ENCODE peak calls at places on chromosomes 5 and 9, in four cellular contexts. U, Q, N and P are unnamed samples.

GRCh38 chr9:97445119-97445701 is 33.3 kb downstream of the TDRD7 start:
- DNase-seq in N (no peak), Q (no peak), U (no peak), P (no peak)

GRCh38 chr5:79133121-79133656 is 21.6 kb downstream of the BHMT start:
- DNase-seq in U (peak), N (no peak), Q (no peak), P (peak)

GRCh38 chr5:179313849-179314521 is 31.3 kb downstream of the ADAMTS2 start:
- DNase-seq in U (no peak), N (no peak), Q (no peak), P (no peak)

GRCh38 chr5:155434681-155435080 is 421.1 kb downstream of the KIF4B start:
- DNase-seq in N (no peak), U (peak), Q (no peak), P (no peak)

GRCh38 chr5:76709762-76710161 is 6.2 kb upstream of the F2R start:
- DNase-seq in U (no peak), N (no peak), Q (no peak), P (no peak)

GRCh38 chr9:73437758-73438157 is 286.1 kb downstream of the ANXA1 start:
- DNase-seq in N (no peak), Q (no peak), U (peak), P (no peak)

GRCh38 chr5:155290937-155291336 is 277.4 kb downstream of the KIF4B start:
- DNase-seq in N (no peak), Q (no peak), U (no peak), P (no peak)

GRCh38 chr5:35407697-35408096 is 177.4 kb upstream of the PRLR start:
- DNase-seq in N (no peak), U (no peak), Q (no peak), P (no peak)

GRCh38 chr9:136316271-136316751 is 11.0 kb upstream of the GPSM1 start:
- DNase-seq in U (no peak), N (no peak), Q (no peak), P (no peak)

GRCh38 chr9:16138961-16139441 is 586.2 kb downstream of the CCDC171 start:
- DNase-seq in N (no peak), U (no peak), Q (no peak), P (no peak)

GRCh38 chr5:173727839-173728778 is 111.7 kb upstream of the BOD1 start:
- DNase-seq in N (no peak), U (no peak), Q (no peak), P (no peak)

GRCh38 chr5:142399899-142400298 is 75.1 kb upstream of the SPRY4 start:
- DNase-seq in N (no peak), U (no peak), Q (no peak), P (no peak)

GRCh38 chr9:13971415-13971814 is 342.5 kb downstream of the NFIB start:
- DNase-seq in Q (no peak), N (no peak), U (no peak), P (no peak)

GRCh38 chr9:27184556-27185351 is 75.7 kb downstream of the TEK start:
- DNase-seq in N (no peak), Q (no peak), U (no peak), P (no peak)

GRCh38 chr9:129613520-129614175 is 7.3 kb downstream of the C9orf50 start:
- DNase-seq in N (no peak), U (no peak), Q (no peak), P (no peak)

GRCh38 chr9:33924978-33925797 is 108.2 kb downstream of the UBE2R2 start:
- DNase-seq in Q (peak), U (peak), N (no peak), P (no peak)

GRCh38 chr5:116573279-116573616 is 1.4 kb downstream of the SEMA6A start:
- DNase-seq in N (no peak), Q (no peak), U (peak), P (no peak)

GRCh38 chr9:124489222-124489621 is 18.0 kb downstream of the NR5A1 start:
- DNase-seq in N (no peak), U (no peak), Q (no peak), P (no peak)

GRCh38 chr5:92923885-92924284 is 657.1 kb downstream of the NR2F1-AS1 start:
- DNase-seq in N (no peak), U (no peak), Q (no peak), P (no peak)

GRCh38 chr5:109409061-109409843 is 522 bp downstream of the PJA2 start:
- DNase-seq in U (peak), Q (no peak), N (peak), P (peak)

GRCh38 chr9:111300140-111300735 is 29.8 kb downstream of the OR2K2 start:
- DNase-seq in U (no peak), N (no peak), Q (no peak), P (no peak)

GRCh38 chr9:101434990-101435389 is 584 bp downstream of the ALDOB start:
- DNase-seq in Q (no peak), U (no peak), N (no peak), P (no peak)

GRCh38 chr5:60827201-60827600 is 16.9 kb downstream of the ELOVL7 start:
- DNase-seq in Q (no peak), U (no peak), N (no peak), P (no peak)

GRCh38 chr5:176387384-176387925 is 943 bp downstream of the NOP16 start:
- DNase-seq in Q (no peak), U (no peak), N (no peak), P (no peak)

GRCh38 chr5:135193213-135194125 is 159.4 kb upstream of the PITX1 start:
- DNase-seq in Q (no peak), U (no peak), N (no peak), P (no peak)

GRCh38 chr9:128818839-128819715 is 777 bp downstream of the ENDOG start:
- DNase-seq in U (peak), Q (no peak), N (peak), P (peak)

GRCh38 chr9:93824386-93825294 is 130.5 kb downstream of the BARX1 start:
- DNase-seq in Q (no peak), U (no peak), N (no peak), P (no peak)

GRCh38 chr9:127844821-127845359 is 9.6 kb downstream of the ENG start:
- DNase-seq in U (no peak), Q (no peak), N (no peak), P (no peak)

GRCh38 chr5:133440467-133441115 is 171.8 kb downstream of the FSTL4 start:
- DNase-seq in Q (no peak), U (no peak), N (no peak), P (no peak)

GRCh38 chr5:34483442-34484033 is 172.6 kb upstream of the RAI14 start:
- DNase-seq in N (no peak), Q (no peak), U (no peak), P (peak)

GRCh38 chr5:123099514-123100151 is 10.6 kb downstream of the PRDM6 start:
- DNase-seq in U (peak), N (no peak), Q (no peak), P (no peak)

GRCh38 chr5:1737790-1738405 is 61.7 kb downstream of the MRPL36 start:
- DNase-seq in U (peak), N (peak), Q (no peak), P (peak)

GRCh38 chr9:136955943-136956335 is 3.9 kb downstream of the LCN12 start:
- DNase-seq in N (no peak), Q (no peak), U (no peak), P (no peak)

GRCh38 chr9:93296889-93297480 is 113.0 kb downstream of the WNK2 start:
- DNase-seq in Q (no peak), U (no peak), N (no peak), P (no peak)

GRCh38 chr5:110441035-110441434 is 285.4 kb downstream of the TMEM232 start:
- DNase-seq in U (peak), N (no peak), Q (peak), P (no peak)

GRCh38 chr5:173191561-173191960 is 43.4 kb downstream of the NKX2-5 start:
- DNase-seq in N (no peak), Q (no peak), U (no peak), P (no peak)

GRCh38 chr9:121498487-121499176 is 1.0 kb downstream of the GGTA1 start:
- DNase-seq in N (no peak), U (peak), Q (no peak), P (no peak)